ENCODE peak calls at places on chromosome X, in six cellular contexts. D is upper lobe of right lung, B is Calu3, E is LNCaP clone FGC, U is bronchial epithelial cell, C is cardiac muscle cell. S is an unnamed sample.

GRCh38 chrX:21747523-21747922 is 10.4 kb downstream of the SMPX start:
- DNase-seq in C (peak; percentile 60), E (no peak), D (no peak), B (no peak), U (no peak), S (no peak)

GRCh38 chrX:151954730-151955129 is 19.7 kb downstream of the GABRE start:
- DNase-seq in U (no peak), D (no peak), E (no peak), B (no peak), C (no peak), S (no peak)

GRCh38 chrX:150482537-150483217 is 85.7 kb upstream of the MTM1 start:
- DNase-seq in C (no peak), E (no peak), D (no peak), U (peak; percentile 87), B (peak; percentile 30), S (no peak)

GRCh38 chrX:40318076-40318475 is 220.3 kb upstream of the BCOR start:
- DNase-seq in B (no peak), U (no peak), E (no peak), C (no peak), D (no peak), S (no peak)

GRCh38 chrX:137194164-137194563 is 160.4 kb upstream of the GPR101 start:
- DNase-seq in C (peak; percentile 49), U (peak; percentile 42), B (peak; percentile 6), E (no peak), D (no peak), S (no peak)

GRCh38 chrX:38804481-38805293 is 3.4 kb downstream of the MID1IP1 start:
- DNase-seq in E (no peak), C (peak; percentile 55), U (no peak), D (peak; percentile 70), B (peak; percentile 46), S (no peak)

GRCh38 chrX:53261573-53261972 is 19.8 kb downstream of the IQSEC2 start:
- DNase-seq in E (no peak), U (no peak), B (no peak), C (no peak), D (no peak), S (no peak)

GRCh38 chrX:131316260-131316659 is 27.2 kb upstream of the IGSF1 start:
- DNase-seq in E (no peak), C (no peak), B (no peak), U (no peak), D (no peak), S (no peak)

GRCh38 chrX:154046262-154046771 is 26.6 kb upstream of the IRAK1 start:
- DNase-seq in C (no peak), E (peak; percentile 89), B (no peak), U (peak; percentile 9), D (no peak), S (no peak)

GRCh38 chrX:23331701-23332100 is 2.9 kb upstream of the PTCHD1 start:
- DNase-seq in E (no peak), U (no peak), B (no peak), C (peak; percentile 14), D (no peak), S (no peak)

GRCh38 chrX:17591741-17592110 is 145.6 kb upstream of the SCML1 start:
- DNase-seq in B (peak; percentile 20), D (no peak), C (no peak), E (no peak), U (peak; percentile 55), S (no peak)

GRCh38 chrX:107542500-107542899 is 85.8 kb upstream of the PRPS1 start:
- DNase-seq in C (no peak), B (peak; percentile 54), E (peak; percentile 17), U (peak; percentile 15), D (no peak), S (no peak)

GRCh38 chrX:153766871-153767673 is 3.0 kb downstream of the PLXNB3 start:
- DNase-seq in C (no peak), D (peak; percentile 38), B (no peak), E (no peak), U (no peak), S (no peak)

GRCh38 chrX:109839694-109840358 is 106.8 kb upstream of the ACSL4 start:
- DNase-seq in U (no peak), D (peak; percentile 58), E (no peak), C (no peak), B (no peak), S (peak; percentile 48)

GRCh38 chrX:101393530-101394305 is 2.9 kb downstream of the RPL36A start:
- DNase-seq in U (no peak), B (no peak), D (no peak), C (no peak), E (no peak), S (no peak)

GRCh38 chrX:129792586-129793291 is 13.0 kb downstream of the SASH3 start:
- DNase-seq in C (no peak), B (no peak), D (no peak), E (no peak), U (no peak), S (no peak)

GRCh38 chrX:581717-582116 is 48.9 kb upstream of the SHOX start:
- DNase-seq in U (peak; percentile 16), B (no peak), C (no peak), D (no peak), E (no peak), S (no peak)

GRCh38 chrX:97238632-97239031 is 354.9 kb downstream of the RPA4 start:
- DNase-seq in E (no peak), U (peak; percentile 66), B (peak; percentile 12), D (no peak), C (no peak), S (no peak)

GRCh38 chrX:38807873-38808272 is 6.6 kb downstream of the MID1IP1 start:
- DNase-seq in E (no peak), D (no peak), C (no peak), U (no peak), B (no peak), S (no peak)

GRCh38 chrX:150903110-150903508 is 4.6 kb upstream of the CD99L2 start:
- DNase-seq in E (no peak), D (no peak), U (no peak), C (no peak), B (no peak), S (no peak)

GRCh38 chrX:148552775-148553174 is 52.4 kb downstream of the AFF2 start:
- DNase-seq in E (no peak), U (no peak), B (no peak), D (no peak), C (no peak), S (no peak)

GRCh38 chrX:104351173-104351769 is 96.5 kb upstream of the ESX1 start:
- DNase-seq in E (no peak), U (peak; percentile 90), C (no peak), D (no peak), B (peak; percentile 23), S (no peak)

GRCh38 chrX:118865231-118865630 is 41.6 kb downstream of the ZCCHC12 start:
- DNase-seq in U (no peak), B (no peak), C (no peak), E (no peak), D (no peak), S (no peak)

GRCh38 chrX:24703185-24703494 is 9.4 kb downstream of the POLA1 start:
- DNase-seq in E (no peak), D (no peak), U (no peak), B (no peak), C (no peak), S (no peak)

DNA sequence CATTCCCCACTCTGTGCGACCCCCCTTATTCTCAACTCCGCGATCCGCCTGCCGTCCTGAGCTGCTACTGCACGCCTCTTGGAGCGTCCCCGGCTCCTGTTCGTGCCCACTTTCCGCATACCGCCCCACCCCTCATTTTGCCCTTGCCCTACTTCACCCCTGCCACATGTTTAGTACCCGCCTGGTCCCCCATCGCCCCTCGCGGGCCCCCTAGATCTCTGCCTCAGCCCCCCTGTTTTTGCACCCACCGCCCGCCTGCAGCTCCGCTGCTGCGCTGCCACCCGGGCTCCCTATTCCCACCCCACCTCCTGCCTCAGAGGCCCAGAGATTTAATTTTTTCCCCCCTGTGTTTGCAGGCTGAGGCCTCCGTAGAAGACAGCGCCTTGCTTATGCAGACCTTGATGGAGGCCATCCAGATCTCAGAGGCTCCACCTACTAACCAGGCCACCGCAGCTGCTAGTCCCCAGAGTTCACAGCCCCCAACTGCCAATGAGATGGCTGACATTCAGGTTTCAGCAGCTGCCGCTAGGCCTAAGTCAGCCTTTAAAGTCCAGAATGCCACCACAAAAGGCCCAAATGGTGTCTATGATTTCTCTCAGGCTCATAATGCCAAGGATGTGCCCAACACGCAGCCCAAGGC is 1.4 kb downstream of the MAGED1 start:
- DNase-seq in U (no peak), B (no peak), E (no peak), D (peak; percentile 53), C (peak; percentile 38), S (no peak)
- TF ChIP-seq CTCF in U (peak; percentile 1), B (no peak), E (no peak), D (no peak), C (no peak), S (no peak)

GRCh38 chrX:132468454-132468853 is 20.4 kb downstream of the MBNL3 start:
- DNase-seq in E (no peak), B (no peak), U (no peak), D (no peak), C (no peak), S (no peak)

GRCh38 chrX:132467029-132467428 is 21.8 kb downstream of the MBNL3 start:
- DNase-seq in E (no peak), B (no peak), U (peak; percentile 44), D (no peak), C (no peak), S (no peak)

GRCh38 chrX:132461886-132462285 is 27.0 kb downstream of the MBNL3 start:
- DNase-seq in C (no peak), E (no peak), D (no peak), U (no peak), B (no peak), S (no peak)

DNA sequence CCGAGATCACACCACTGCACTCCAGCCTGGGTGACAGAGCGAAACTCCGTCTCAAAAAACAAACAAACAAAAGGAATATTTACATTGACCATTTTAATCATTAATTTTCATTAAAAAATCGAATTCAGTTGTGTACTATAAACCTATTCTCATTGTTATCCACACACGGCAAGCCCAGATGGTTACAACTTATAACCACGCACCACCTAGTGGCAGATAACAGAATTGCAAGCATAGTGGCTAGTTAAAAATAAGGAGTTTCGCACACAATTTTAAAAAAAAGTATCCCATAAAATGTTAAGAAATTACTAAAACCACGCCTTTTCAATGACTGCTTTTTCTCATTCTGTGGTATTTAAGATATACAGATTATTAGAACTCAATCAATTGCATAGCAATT is 25.4 kb downstream of the MBNL3 start:
- DNase-seq in C (no peak), B (no peak), U (no peak), D (no peak), E (no peak), S (no peak)
- TF ChIP-seq CTCF in C (peak; percentile 33), B (peak; percentile 54), U (no peak), D (peak; percentile 52), E (peak; percentile 33), S (peak; percentile 77)

DNA sequence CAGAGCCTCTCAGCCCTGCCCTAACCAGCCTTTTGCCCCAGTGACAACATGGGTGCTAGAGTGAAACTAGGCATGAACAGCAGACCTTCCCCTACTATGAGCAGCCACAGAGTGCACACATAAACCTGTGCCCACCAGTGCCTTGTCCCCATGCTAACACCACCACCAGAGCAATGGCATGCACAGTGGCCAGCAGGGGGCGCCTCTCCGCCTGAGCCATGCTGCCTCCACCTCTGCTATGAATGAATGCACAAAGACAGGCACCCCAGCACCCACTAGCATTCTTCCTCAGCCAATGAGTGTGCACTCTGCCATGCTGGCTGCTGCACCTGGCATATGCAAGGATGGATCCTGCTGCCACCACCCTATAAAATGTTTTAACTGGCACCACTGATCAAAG is 286.9 kb upstream of the FGF16 start:
- DNase-seq in C (no peak), E (no peak), B (peak; percentile 6), U (no peak), D (peak; percentile 48), S (no peak)
- TF ChIP-seq CTCF in C (no peak), E (peak; percentile 35), B (no peak), U (peak; percentile 29), D (peak; percentile 22), S (no peak)

GRCh38 chrX:54481751-54482150 is 14.3 kb downstream of the FGD1 start:
- DNase-seq in U (no peak), B (no peak), E (no peak), C (no peak), D (no peak), S (no peak)
- TF ChIP-seq CTCF in U (no peak), B (no peak), E (no peak), C (peak; percentile 23), D (no peak), S (no peak)

S was measured in CD14-positive monocyte.